ENCODE peak calls at places on chromosomes 16 and 17, in four cellular contexts. R, Z, F and B are unnamed samples.

GRCh38 chr17:75998327-75998795 is 2.3 kb upstream of the CDK3 start:
- DNase-seq in Z (no peak), R (no peak), F (no peak), B (no peak)

GRCh38 chr17:17782425-17783120 is 54.2 kb downstream of the SREBF1 start:
- DNase-seq in F (no peak), R (no peak), Z (no peak), B (no peak)

GRCh38 chr17:55442953-55443683 is 21.5 kb upstream of the MMD start:
- DNase-seq in F (no peak), R (no peak), Z (no peak), B (no peak)

GRCh38 chr17:12180644-12181261 is 160.1 kb downstream of the MAP2K4 start:
- DNase-seq in Z (peak; percentile 27), F (no peak), R (peak; percentile 24), B (peak; percentile 16)

GRCh38 chr16:12439443-12440232 is 364.0 kb downstream of the CPPED1 start:
- DNase-seq in F (no peak), R (no peak), Z (no peak), B (no peak)

GRCh38 chr17:76710863-76711611 is at the start of gene MXRA7:
- DNase-seq in R (peak; percentile 66), F (peak; percentile 93), Z (peak; percentile 78), B (no peak)

GRCh38 chr16:22189473-22190168 is 16.5 kb upstream of the EEF2K start:
- DNase-seq in R (peak; percentile 70), Z (no peak), F (peak; percentile 95), B (no peak)

GRCh38 chr16:71367243-71367976 is 8.9 kb downstream of the CALB2 start:
- DNase-seq in F (no peak), R (peak; percentile 25), Z (peak; percentile 78), B (no peak)

GRCh38 chr17:17356149-17356930 is 53.2 kb downstream of the NT5M start:
- DNase-seq in R (peak; percentile 64), F (peak; percentile 96), Z (peak; percentile 96), B (peak; percentile 29)

GRCh38 chr17:57577751-57578607 is 167.1 kb downstream of the CCDC182 start:
- DNase-seq in F (no peak), Z (no peak), R (peak; percentile 55), B (peak; percentile 51)

GRCh38 chr17:74763565-74764387 is 12.4 kb downstream of the NAT9 start:
- DNase-seq in R (no peak), Z (no peak), F (no peak), B (no peak)

GRCh38 chr17:77445908-77446535 is 305.3 kb downstream of the SEC14L1 start:
- DNase-seq in Z (no peak), F (no peak), R (no peak), B (no peak)

GRCh38 chr16:84220851-84221250 is 19.0 kb downstream of the KCNG4 start:
- DNase-seq in Z (no peak), R (no peak), F (no peak), B (no peak)

GRCh38 chr17:73956169-73956568 is 247.3 kb upstream of the RPL38 start:
- DNase-seq in Z (no peak), R (no peak), F (no peak), B (no peak)

GRCh38 chr17:59365383-59365981 is 34.0 kb downstream of the YPEL2 start:
- DNase-seq in R (no peak), F (no peak), Z (no peak), B (no peak)

GRCh38 chr16:50666658-50667496 is 14.2 kb downstream of the SNX20 start:
- DNase-seq in R (no peak), Z (no peak), F (no peak), B (no peak)

GRCh38 chr16:29737713-29738112 is 8.1 kb downstream of the C16orf54 start:
- DNase-seq in F (no peak), Z (no peak), R (no peak), B (no peak)

GRCh38 chr17:55458977-55459376 is 37.3 kb upstream of the MMD start:
- DNase-seq in F (no peak), Z (no peak), R (peak; percentile 87), B (no peak)

GRCh38 chr16:4303973-4304372 is 11.9 kb upstream of the GLIS2 start:
- DNase-seq in F (no peak), R (no peak), Z (no peak), B (no peak)

GRCh38 chr16:6891486-6891885 is 441.2 kb upstream of the RBFOX1 start:
- DNase-seq in Z (no peak), R (no peak), F (no peak), B (no peak)

GRCh38 chr16:82943371-82943770 is 316.6 kb downstream of the CDH13 start:
- DNase-seq in F (no peak), Z (no peak), R (peak; percentile 10), B (no peak)

GRCh38 chr17:17361543-17362511 is 58.7 kb downstream of the NT5M start:
- DNase-seq in R (no peak), F (peak; percentile 89), Z (no peak), B (no peak)

GRCh38 chr17:9647014-9647413 is 1.7 kb downstream of the USP43 start:
- DNase-seq in F (peak; percentile 17), Z (no peak), R (peak; percentile 70), B (no peak)

GRCh38 chr16:2237076-2237551 is 870 bp downstream of the DNASE1L2 start:
- DNase-seq in R (no peak), F (no peak), Z (no peak), B (no peak)

GRCh38 chr17:82638183-82638773 is 10.0 kb downstream of the WDR45B start:
- DNase-seq in F (no peak), R (no peak), Z (no peak), B (no peak)

DNA sequence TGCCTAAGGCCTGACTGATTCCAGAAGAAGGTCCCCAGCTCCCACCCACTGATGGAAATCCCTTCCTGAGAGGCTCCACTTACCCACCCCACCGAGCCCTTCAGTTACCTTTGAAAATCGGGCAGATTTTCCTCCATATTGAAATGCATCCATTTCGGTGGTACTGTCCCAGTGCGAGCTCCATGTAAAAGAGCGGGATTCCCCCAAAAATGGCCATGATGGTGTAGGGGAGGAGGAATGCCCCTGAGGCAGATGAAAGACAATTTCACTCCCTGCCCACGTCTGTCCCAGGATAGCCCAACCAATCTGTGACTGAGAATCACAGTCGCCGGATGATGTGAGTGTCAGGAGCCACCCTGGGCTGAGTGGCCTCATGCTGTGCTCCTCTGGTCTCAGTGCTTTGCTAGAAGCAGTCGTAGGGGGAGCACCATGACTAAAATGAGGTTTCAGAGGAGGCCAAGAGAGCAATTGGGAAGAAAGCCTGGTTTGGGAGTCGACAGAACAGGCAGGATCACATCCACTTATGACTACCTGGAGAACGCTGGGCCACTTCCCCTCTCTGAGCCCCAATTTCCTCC is 16.7 kb downstream of the SLC6A4 start:
- DNase-seq in Z (no peak), F (no peak), R (no peak), B (no peak)
- TF ChIP-seq CTCF in Z (no peak), F (no peak), R (no peak), B (no peak)

DNA sequence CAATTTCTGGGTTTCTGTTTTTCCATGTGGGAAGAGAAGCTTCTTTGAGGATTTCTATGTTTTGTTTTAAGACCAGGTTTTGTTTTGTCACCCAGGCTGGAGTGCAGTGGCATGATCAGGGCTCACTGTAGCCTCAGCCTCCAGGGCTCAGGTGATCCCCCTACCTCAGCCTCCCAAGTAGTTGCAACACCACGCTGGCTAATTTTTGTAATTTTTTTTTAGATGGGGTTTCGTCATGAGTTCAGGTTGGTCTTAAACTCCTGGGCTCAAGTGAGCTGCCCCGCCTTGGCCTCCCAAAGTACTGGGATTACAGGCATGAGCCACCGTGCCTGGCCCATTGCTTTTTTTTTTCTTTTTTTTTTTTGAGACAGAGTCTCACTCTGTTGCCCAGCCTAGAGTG is 25.5 kb upstream of the TAOK1 start:
- DNase-seq in Z (no peak), F (peak; percentile 13), R (no peak), B (no peak)
- TF ChIP-seq CTCF in Z (no peak), F (no peak), R (no peak), B (no peak)

DNA sequence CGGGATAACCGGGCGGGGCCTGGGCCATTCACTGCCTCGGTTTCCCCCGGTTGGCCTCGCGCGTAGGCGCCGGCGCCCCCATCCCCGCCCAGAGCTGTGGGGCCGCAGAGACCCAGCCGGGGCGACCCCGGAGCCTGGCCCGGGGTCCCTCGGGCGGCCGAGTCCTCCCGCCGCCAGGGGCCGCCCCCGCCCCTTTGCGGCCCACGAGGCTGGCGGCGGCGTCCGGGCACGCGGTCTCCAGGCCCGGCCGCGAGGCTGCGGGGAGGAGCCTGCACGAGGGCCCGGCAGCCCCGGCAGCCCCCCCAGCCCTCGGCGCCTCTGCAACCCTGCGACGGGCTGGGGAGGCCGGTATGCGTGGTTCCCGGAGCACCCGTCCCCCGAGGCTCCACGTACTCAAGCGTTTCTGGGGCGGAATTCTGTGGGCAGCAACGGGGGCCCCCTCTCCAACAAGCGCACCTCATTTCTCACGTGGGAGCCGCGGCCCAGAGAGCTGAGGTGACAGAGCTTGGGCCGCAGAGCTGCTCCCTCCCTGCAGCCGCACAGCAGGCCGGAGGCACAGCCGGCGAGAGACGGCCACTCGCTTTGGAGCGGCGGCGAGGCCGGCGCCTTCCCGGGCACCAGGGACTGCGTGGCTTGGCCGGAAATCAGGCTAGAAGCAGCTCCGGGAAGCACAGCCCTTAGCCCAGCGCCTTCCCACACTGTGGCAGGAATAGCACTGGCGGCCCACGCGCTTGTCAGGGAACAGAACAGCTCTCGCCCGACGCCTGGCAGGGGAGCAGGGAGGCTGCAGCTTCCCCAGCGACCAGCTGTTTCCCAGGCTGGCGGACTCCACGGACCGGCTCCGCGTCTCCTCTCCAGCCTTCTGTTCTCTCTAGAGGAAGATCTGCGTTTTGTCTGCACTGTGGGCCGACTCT is 860 bp upstream of the LIMD2 start:
- DNase-seq in F (peak; percentile 86), R (no peak), Z (no peak), B (no peak)
- TF ChIP-seq CTCF in F (no peak), R (no peak), Z (no peak), B (no peak)

DNA sequence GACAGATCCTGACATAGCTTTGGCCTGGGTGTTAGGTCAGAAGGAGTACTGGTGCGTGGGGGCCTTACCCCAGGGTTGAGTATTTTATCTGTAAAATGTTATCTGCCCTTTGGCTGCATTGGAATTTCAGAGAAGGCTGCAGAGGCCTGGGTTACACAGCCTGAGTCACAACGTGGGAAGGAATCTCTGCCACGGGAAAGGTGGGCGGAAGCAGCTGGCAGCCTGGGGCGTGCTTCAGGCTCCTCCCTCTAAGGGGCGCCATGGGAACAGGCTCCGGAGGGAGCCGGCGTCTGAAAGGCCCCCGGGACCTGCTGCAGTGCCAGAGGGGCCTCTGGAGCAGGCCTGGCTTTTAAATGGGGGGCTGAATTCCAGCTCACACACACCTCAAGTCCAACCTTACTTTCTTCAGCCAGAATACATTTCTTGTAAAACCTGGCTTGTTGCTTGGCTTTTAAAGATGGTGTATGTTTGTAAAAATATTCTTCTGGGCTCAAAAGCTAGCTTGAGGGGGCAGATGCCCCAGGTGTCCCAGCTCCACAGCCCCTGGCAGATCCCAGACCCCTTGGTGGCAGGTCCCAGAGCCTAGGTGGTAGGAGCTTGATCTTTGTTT is 142.2 kb downstream of the RAB11FIP4 start:
- DNase-seq in Z (peak; percentile 79), F (no peak), R (peak; percentile 69), B (no peak)
- TF ChIP-seq CTCF in Z (peak; percentile 39), F (no peak), R (peak; percentile 4), B (peak; percentile 42)

GRCh38 chr17:15213381-15214087 is 51.6 kb downstream of the PMP22 start:
- DNase-seq in Z (no peak), R (no peak), F (no peak), B (peak; percentile 5)
- TF ChIP-seq CTCF in Z (peak; percentile 46), R (peak; percentile 29), F (no peak), B (peak; percentile 61)

DNA sequence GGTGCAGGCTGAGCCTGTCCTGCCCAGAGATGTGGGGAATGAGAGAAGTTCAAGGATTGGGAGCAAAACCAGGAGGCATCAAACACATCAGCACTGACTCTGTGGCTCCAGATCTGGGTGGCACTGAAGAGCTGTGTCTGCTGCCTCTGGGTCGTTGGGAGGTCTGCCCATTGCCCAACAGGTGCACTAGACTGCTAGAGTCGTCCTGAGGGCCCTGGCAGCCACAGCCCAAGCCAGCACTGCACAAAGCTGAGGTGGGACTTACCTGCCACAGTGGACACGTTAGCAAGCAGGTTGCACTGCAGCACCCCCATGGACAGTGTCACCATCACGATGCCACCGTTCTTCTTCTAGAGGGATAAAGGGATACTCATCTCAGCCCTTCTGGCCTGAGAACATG is 3.3 kb downstream of the DPEP3 start:
- DNase-seq in F (no peak), R (no peak), Z (no peak), B (no peak)
- TF ChIP-seq CTCF in F (no peak), R (no peak), Z (no peak), B (no peak)